ENCODE peak calls at places on chromosomes 13 and 19, in five cellular contexts. E is fibroblast of villous mesenchyme, N is fibroblast of the aortic adventitia, V is Panc1, Q is BE2C. J is an unnamed sample.

GRCh38 chr13:50107205-50107604 is 92.0 kb downstream of the KCNRG start:
- DNase-seq in Q (no peak), N (no peak), V (no peak), E (no peak), J (no peak)

GRCh38 chr13:64817721-64818120 is 2412.4 kb downstream of the PCDH9 start:
- DNase-seq in E (no peak), Q (no peak), N (peak), V (no peak), J (no peak)

GRCh38 chr19:7489609-7490044 is 792 bp upstream of the PEX11G start:
- DNase-seq in Q (no peak), N (no peak), E (no peak), V (no peak), J (no peak)

GRCh38 chr19:45098521-45099464 is 5.8 kb downstream of the PPP1R37 start:
- DNase-seq in V (no peak), E (peak), N (peak), Q (peak), J (peak)

GRCh38 chr13:50334944-50335343 is 319.7 kb downstream of the KCNRG start:
- DNase-seq in N (no peak), E (peak), V (no peak), Q (no peak), J (no peak)

GRCh38 chr19:29660835-29661234 is 4.4 kb upstream of the PLEKHF1 start:
- DNase-seq in N (no peak), E (no peak), V (no peak), Q (no peak), J (peak)

GRCh38 chr19:40219721-40220276 is 1.6 kb upstream of the TTC9B start:
- DNase-seq in Q (peak), N (peak), V (peak), E (peak), J (peak)

GRCh38 chr19:46731007-46731501 is 14.1 kb upstream of the PRKD2 start:
- DNase-seq in V (no peak), N (peak), E (peak), Q (peak), J (peak)

GRCh38 chr13:26721251-26721939 is 39.2 kb downstream of the GPR12 start:
- DNase-seq in Q (no peak), E (no peak), N (no peak), V (no peak), J (no peak)

GRCh38 chr13:111323950-111324651 is 3.7 kb downstream of the TEX29 start:
- DNase-seq in Q (no peak), E (no peak), V (no peak), N (no peak), J (no peak)

GRCh38 chr13:99908129-99908805 is 63.3 kb downstream of the ZIC5 start:
- DNase-seq in E (no peak), N (peak), V (no peak), Q (no peak), J (no peak)

GRCh38 chr13:108325863-108326262 is 56.3 kb downstream of the TNFSF13B start:
- DNase-seq in N (no peak), Q (no peak), V (no peak), E (no peak), J (no peak)

GRCh38 chr13:82480415-82480814 is 1401.9 kb downstream of the SLITRK1 start:
- DNase-seq in N (no peak), V (no peak), E (no peak), Q (no peak), J (peak)

GRCh38 chr19:51108805-51109146 is 567 bp upstream of the CTU1 start:
- DNase-seq in V (no peak), Q (no peak), E (no peak), N (no peak), J (no peak)

GRCh38 chr13:106492576-106493323 is 42.7 kb downstream of the EFNB2 start:
- DNase-seq in V (no peak), N (no peak), Q (no peak), E (no peak), J (no peak)

GRCh38 chr13:24606486-24607170 is 73.6 kb upstream of the ATP12A start:
- DNase-seq in Q (no peak), V (no peak), E (no peak), N (no peak), J (no peak)

GRCh38 chr13:75458696-75459422 is 23.1 kb downstream of the TBC1D4 start:
- DNase-seq in E (no peak), Q (peak), N (no peak), V (no peak), J (no peak)

GRCh38 chr13:106212436-106213010 is 322.9 kb downstream of the EFNB2 start:
- DNase-seq in N (no peak), E (no peak), V (no peak), Q (no peak), J (peak)

GRCh38 chr13:113383089-113383488 is 19.2 kb upstream of the GRTP1 start:
- DNase-seq in N (no peak), E (no peak), V (no peak), Q (no peak), J (no peak)

GRCh38 chr13:112709825-112710783 is 20.3 kb downstream of the ATP11A start:
- DNase-seq in E (no peak), V (no peak), Q (no peak), N (no peak), J (no peak)

GRCh38 chr19:50795665-50796073 is 5.5 kb downstream of the ACP4 start:
- DNase-seq in Q (no peak), E (no peak), N (no peak), V (no peak), J (peak)

GRCh38 chr19:55389386-55390317 is 3.9 kb downstream of the RPL28 start:
- DNase-seq in Q (no peak), N (no peak), E (no peak), V (no peak), J (no peak)

GRCh38 chr19:35363711-35364425 is 5.6 kb downstream of the FFAR3 start:
- DNase-seq in V (no peak), N (no peak), E (no peak), Q (no peak), J (no peak)

GRCh38 chr13:113526466-113527220 is 36.1 kb upstream of the DCUN1D2 start:
- DNase-seq in E (no peak), V (no peak), Q (no peak), N (no peak), J (no peak)

GRCh38 chr13:94798738-94799137 is 86.4 kb upstream of the SOX21 start:
- DNase-seq in E (no peak), N (no peak), Q (no peak), V (no peak), J (no peak)

GRCh38 chr13:24128962-24129361 is 31.6 kb upstream of the SPATA13 start:
- DNase-seq in V (no peak), Q (no peak), E (no peak), N (no peak), J (no peak)

GRCh38 chr13:99926014-99926731 is 45.4 kb downstream of the ZIC5 start:
- DNase-seq in V (no peak), N (peak), Q (no peak), E (peak), J (peak)

GRCh38 chr19:6866646-6867255 is 20.6 kb upstream of the ADGRE1 start:
- DNase-seq in Q (no peak), V (no peak), E (no peak), N (no peak), J (no peak)

GRCh38 chr19:38049105-38049649 is 142.2 kb downstream of the SIPA1L3 start:
- DNase-seq in V (no peak), Q (no peak), E (peak), N (no peak), J (peak)

GRCh38 chr13:70380809-70381208 is 272.6 kb upstream of the KLHL1 start:
- DNase-seq in Q (no peak), E (no peak), V (no peak), N (no peak), J (no peak)

GRCh38 chr13:44093607-44094583 is 214.2 kb downstream of the LACC1 start:
- DNase-seq in V (no peak), E (peak), N (peak), Q (no peak), J (no peak)

GRCh38 chr13:26985285-26985878 is 186.2 kb downstream of the USP12 start:
- DNase-seq in Q (peak), N (peak), V (peak), E (peak), J (peak)

GRCh38 chr13:95385808-95386207 is 84.6 kb upstream of the ABCC4 start:
- DNase-seq in E (no peak), N (peak), Q (no peak), V (no peak), J (peak)

GRCh38 chr19:461664-462551 is 1.1 kb upstream of the SHC2 start:
- DNase-seq in N (no peak), Q (peak), E (no peak), V (no peak), J (no peak)

GRCh38 chr13:33612641-33613638 is 205.0 kb upstream of the RFC3 start:
- DNase-seq in E (no peak), V (no peak), N (no peak), Q (no peak), J (no peak)

GRCh38 chr13:31722684-31723083 is 16.6 kb upstream of the RXFP2 start:
- DNase-seq in V (no peak), Q (peak), E (no peak), N (peak), J (peak)

GRCh38 chr13:87622921-87623320 is 48.2 kb upstream of the SLITRK5 start:
- DNase-seq in N (no peak), Q (no peak), V (no peak), E (no peak), J (no peak)

GRCh38 chr19:35963514-35963913 is 27.3 kb downstream of the LRFN3 start:
- DNase-seq in N (peak), E (peak), V (no peak), Q (no peak), J (peak)

DNA sequence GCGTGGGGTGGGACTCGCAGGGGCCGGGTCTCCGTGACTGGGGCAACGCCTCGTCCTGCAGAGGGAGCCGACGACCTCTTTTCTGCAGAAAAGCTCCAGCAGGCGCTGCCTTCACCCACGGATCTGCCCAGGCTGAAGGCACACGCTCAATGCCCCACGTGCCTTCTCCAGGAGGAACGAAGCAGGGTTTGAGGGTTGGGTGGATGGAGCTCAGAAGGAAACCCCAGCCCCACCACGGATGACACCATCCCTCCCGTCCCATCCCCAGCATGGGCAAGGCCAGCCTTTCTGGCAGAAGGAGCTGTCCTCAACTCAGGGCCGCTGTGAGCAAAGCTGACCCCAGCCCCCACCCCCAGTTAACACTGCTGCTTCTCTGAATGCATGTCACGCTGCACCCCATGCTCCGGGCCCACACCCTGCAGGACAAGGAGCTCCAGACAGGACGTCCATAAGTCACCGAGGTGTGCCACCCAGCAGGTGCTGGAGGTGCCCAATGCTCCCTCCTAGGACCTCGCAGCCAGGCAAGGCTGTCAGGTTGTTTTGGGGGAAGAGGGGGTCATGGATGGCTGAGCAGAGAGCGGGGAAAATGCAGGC is 7.4 kb downstream of the C19orf25 start:
- DNase-seq in N (no peak), Q (no peak), E (no peak), V (no peak), J (no peak)
- TF ChIP-seq CTCF in N (peak), Q (peak), E (no peak), V (no peak), J (peak)

GRCh38 chr13:61778531-61778930 is 362.9 kb upstream of the PCDH20 start:
- DNase-seq in V (no peak), Q (no peak), N (no peak), E (no peak), J (no peak)

GRCh38 chr13:61777902-61778301 is 362.3 kb upstream of the PCDH20 start:
- DNase-seq in Q (no peak), N (no peak), E (no peak), V (no peak), J (peak)

GRCh38 chr13:61779456-61779855 is 363.8 kb upstream of the PCDH20 start:
- DNase-seq in V (no peak), N (no peak), Q (no peak), E (no peak), J (no peak)

GRCh38 chr13:61774903-61775302 is 359.3 kb upstream of the PCDH20 start:
- DNase-seq in E (no peak), Q (no peak), V (no peak), N (no peak), J (no peak)

DNA sequence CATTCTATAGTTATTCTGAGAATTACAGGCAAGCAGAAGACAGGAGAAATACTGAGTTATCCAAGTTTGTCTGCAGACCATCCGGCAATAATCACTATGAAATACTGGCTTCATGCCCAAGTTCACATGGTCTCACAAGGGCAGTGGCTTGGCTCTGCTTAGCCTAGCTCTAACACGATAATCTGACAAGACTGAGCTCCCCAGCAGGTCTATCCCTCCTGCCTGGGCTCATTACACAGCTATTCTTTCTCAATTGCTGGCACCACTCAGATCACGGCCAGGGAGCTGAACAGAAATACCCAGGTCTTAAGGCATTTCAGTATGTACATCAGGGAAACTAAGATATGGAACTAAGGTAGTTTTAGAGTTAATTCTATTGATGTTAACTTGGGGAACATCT is 361.6 kb upstream of the PCDH20 start:
- DNase-seq in N (no peak), V (no peak), Q (peak), E (no peak), J (peak)
- H3K4me3 ChIP-seq in N (no peak), V (no peak), Q (no peak), E (no peak), J (no peak)

GRCh38 chr13:90455861-90456260 is 891.6 kb upstream of the MIR17HG start:
- DNase-seq in E (no peak), N (no peak), V (no peak), Q (no peak), J (peak)
- TF ChIP-seq CTCF in E (no peak), N (no peak), V (no peak), Q (no peak), J (no peak)

DNA sequence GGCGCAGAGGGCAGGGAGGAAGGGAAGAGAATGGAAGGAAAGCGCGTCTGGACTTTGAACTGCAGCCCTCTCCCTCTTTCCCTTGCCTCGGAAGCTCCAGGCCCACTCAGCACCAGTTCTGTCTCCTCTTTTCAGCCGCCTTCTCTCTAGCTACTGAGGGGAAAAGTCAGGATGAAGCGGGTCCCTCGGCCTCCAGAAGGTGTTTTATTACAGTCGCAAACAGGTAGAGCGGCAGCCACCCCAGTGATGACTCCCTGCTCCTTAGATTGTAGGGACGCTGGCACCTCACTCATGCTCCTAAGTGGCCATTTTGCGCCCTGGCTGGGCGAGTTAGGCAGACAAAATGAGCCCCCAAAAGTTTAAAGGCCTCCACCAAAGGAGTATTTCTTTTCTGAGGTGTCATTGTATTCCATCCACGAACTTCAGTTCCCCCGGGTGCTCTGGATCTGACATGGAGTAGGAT is 947 bp upstream of the STK24 start:
- DNase-seq in N (no peak), Q (no peak), V (no peak), E (no peak), J (no peak)
- H3K4me3 ChIP-seq in N (peak), Q (peak), V (peak), E (peak), J (peak)

GRCh38 chr13:51780099-51780498 is 23.9 kb downstream of the DHRS12 start:
- DNase-seq in E (no peak), Q (no peak), N (no peak), V (no peak), J (no peak)

GRCh38 chr13:51783432-51784094 is 20.4 kb downstream of the DHRS12 start:
- DNase-seq in Q (no peak), V (no peak), N (no peak), E (no peak), J (no peak)

GRCh38 chr13:51784097-51784496 is 19.9 kb downstream of the DHRS12 start:
- DNase-seq in Q (no peak), V (no peak), N (no peak), E (no peak), J (no peak)

GRCh38 chr13:51782026-51782710 is 21.8 kb downstream of the DHRS12 start:
- DNase-seq in V (no peak), E (no peak), Q (no peak), N (no peak), J (no peak)

GRCh38 chr13:51781246-51782022 is 22.5 kb downstream of the DHRS12 start:
- DNase-seq in Q (peak), E (no peak), V (no peak), N (no peak), J (no peak)
- TF ChIP-seq CTCF in Q (peak), E (peak), V (peak), N (no peak), J (peak)

GRCh38 chr19:42120276-42121010 is 11.8 kb downstream of the POU2F2 start:
- DNase-seq in V (no peak), Q (no peak), N (no peak), E (no peak), J (no peak)

GRCh38 chr19:42123765-42124164 is 8.5 kb downstream of the POU2F2 start:
- DNase-seq in Q (no peak), E (no peak), N (no peak), V (no peak), J (no peak)

GRCh38 chr19:42121036-42121621 is 11.1 kb downstream of the POU2F2 start:
- DNase-seq in N (no peak), V (no peak), Q (no peak), E (no peak), J (no peak)

GRCh38 chr19:42122691-42123607 is 9.3 kb downstream of the POU2F2 start:
- DNase-seq in E (no peak), V (no peak), N (no peak), Q (no peak), J (no peak)

DNA sequence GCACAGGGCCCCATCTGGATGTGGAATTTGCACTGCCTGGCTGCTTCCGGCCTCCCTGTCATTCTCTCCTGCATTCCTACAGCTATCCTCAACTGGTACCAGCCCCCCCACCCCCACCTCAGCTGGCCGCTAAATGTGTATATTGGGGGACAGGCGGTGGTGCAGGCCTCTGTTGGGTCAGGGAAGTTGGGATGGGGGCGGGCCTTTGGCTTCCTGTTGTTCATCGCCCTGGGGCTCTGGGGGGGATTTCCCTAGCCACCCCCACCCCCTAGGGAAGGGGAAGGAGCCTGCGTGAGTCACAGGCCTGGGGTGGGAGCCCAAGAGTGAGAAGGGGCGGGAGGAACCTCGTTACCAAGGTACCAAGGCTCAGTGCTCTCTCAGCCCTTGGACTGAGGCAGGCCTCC is 10.6 kb downstream of the POU2F2 start:
- DNase-seq in N (peak), E (peak), Q (no peak), V (no peak), J (peak)
- H3K4me3 ChIP-seq in N (no peak), E (no peak), Q (no peak), V (no peak), J (no peak)

GRCh38 chr19:31992750-31993149 is 352.7 kb upstream of the ZNF507 start:
- DNase-seq in E (no peak), N (no peak), Q (no peak), V (no peak), J (no peak)
- TF ChIP-seq CTCF in E (no peak), N (no peak), Q (no peak), V (no peak), J (no peak)

GRCh38 chr13:21074601-21075302 is 13.4 kb upstream of the LATS2 start:
- DNase-seq in V (no peak), Q (no peak), E (no peak), N (peak), J (peak)

GRCh38 chr13:21078501-21078900 is 17.1 kb upstream of the LATS2 start:
- DNase-seq in N (peak), E (peak), V (no peak), Q (no peak), J (peak)

GRCh38 chr13:21077360-21078353 is 16.3 kb upstream of the LATS2 start:
- DNase-seq in N (no peak), Q (no peak), E (no peak), V (no peak), J (no peak)

GRCh38 chr13:21075303-21076264 is 14.2 kb upstream of the LATS2 start:
- DNase-seq in N (no peak), Q (no peak), V (no peak), E (peak), J (peak)

DNA sequence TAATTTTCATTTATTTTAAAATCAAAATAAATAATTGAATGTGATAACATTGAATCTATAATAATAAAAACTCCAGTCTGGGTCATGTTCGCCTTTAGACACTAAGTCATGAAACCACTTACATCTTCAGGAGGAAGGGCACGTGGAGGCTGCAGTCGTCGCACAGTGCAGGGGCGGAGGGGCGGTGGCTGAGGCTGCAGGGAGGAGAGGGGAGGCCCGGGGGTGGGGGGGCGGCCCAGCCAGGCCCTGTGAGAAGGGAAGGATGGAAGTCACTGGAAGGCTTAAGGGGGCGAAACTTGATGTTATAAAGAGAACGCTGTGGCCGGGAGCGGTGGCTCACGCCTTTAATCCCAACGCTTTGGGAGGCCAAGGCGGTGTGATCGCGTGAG is 14.9 kb upstream of the LATS2 start:
- DNase-seq in V (no peak), Q (no peak), E (no peak), N (no peak), J (peak)
- H3K4me3 ChIP-seq in V (no peak), Q (no peak), E (no peak), N (no peak), J (no peak)

GRCh38 chr19:9065457-9066014 is 21.3 kb upstream of the OR1M1 start:
- DNase-seq in E (no peak), Q (no peak), V (no peak), N (no peak), J (no peak)
- TF ChIP-seq CTCF in E (no peak), Q (no peak), V (no peak), N (no peak), J (no peak)